ENCODE peak calls at places on chromosomes 3 and 15, in six cellular contexts. One of them, this sample, is unnamed.

GRCh38 chr3:16838561-16838960 is 46.2 kb upstream of the PLCL2 start:
- DNase-seq in NCI-H1436: no peak
- DNase-seq in fibroblast of mammary gland: no peak
- DNase-seq in left ventricle myocardium inferior: no peak
- DNase-seq in AG04450: no peak
- DNase-seq in SW480: no peak
- DNase-seq in this sample: no peak

GRCh38 chr3:128619146-128619890 is 31.3 kb downstream of the RPN1 start:
- DNase-seq in NCI-H1436: no peak
- DNase-seq in left ventricle myocardium inferior: no peak
- DNase-seq in AG04450: peak
- DNase-seq in SW480: no peak
- DNase-seq in fibroblast of mammary gland: peak
- DNase-seq in this sample: no peak

GRCh38 chr3:35028157-35028556 is 611.2 kb upstream of the ARPP21 start:
- DNase-seq in AG04450: no peak
- DNase-seq in NCI-H1436: no peak
- DNase-seq in fibroblast of mammary gland: no peak
- DNase-seq in left ventricle myocardium inferior: no peak
- DNase-seq in SW480: no peak
- DNase-seq in this sample: no peak

GRCh38 chr3:141100531-141101320 is 49.6 kb downstream of the SPSB4 start:
- DNase-seq in SW480: no peak
- DNase-seq in NCI-H1436: no peak
- DNase-seq in AG04450: no peak
- DNase-seq in fibroblast of mammary gland: no peak
- DNase-seq in left ventricle myocardium inferior: no peak
- DNase-seq in this sample: no peak

GRCh38 chr15:98894312-98894711 is 113.3 kb downstream of the PGPEP1L start:
- DNase-seq in NCI-H1436: no peak
- DNase-seq in fibroblast of mammary gland: peak
- DNase-seq in SW480: no peak
- DNase-seq in AG04450: no peak
- DNase-seq in left ventricle myocardium inferior: no peak
- DNase-seq in this sample: no peak

GRCh38 chr15:71471347-71471746 is 339.0 kb upstream of the NR2E3 start:
- DNase-seq in left ventricle myocardium inferior: no peak
- DNase-seq in AG04450: no peak
- DNase-seq in NCI-H1436: no peak
- DNase-seq in SW480: no peak
- DNase-seq in fibroblast of mammary gland: no peak
- DNase-seq in this sample: no peak

GRCh38 chr3:194130807-194131589 is 5.0 kb upstream of the HES1 start:
- DNase-seq in SW480: peak
- DNase-seq in AG04450: no peak
- DNase-seq in fibroblast of mammary gland: no peak
- DNase-seq in left ventricle myocardium inferior: no peak
- DNase-seq in NCI-H1436: peak
- DNase-seq in this sample: no peak

GRCh38 chr15:92898988-92899909 is 875 bp upstream of the CHD2 start:
- DNase-seq in AG04450: no peak
- DNase-seq in SW480: no peak
- DNase-seq in fibroblast of mammary gland: peak
- DNase-seq in NCI-H1436: peak
- DNase-seq in left ventricle myocardium inferior: no peak
- DNase-seq in this sample: no peak

GRCh38 chr3:119555929-119556328 is 3.5 kb downstream of the CD80 start:
- DNase-seq in NCI-H1436: no peak
- DNase-seq in AG04450: no peak
- DNase-seq in left ventricle myocardium inferior: no peak
- DNase-seq in SW480: no peak
- DNase-seq in fibroblast of mammary gland: no peak
- DNase-seq in this sample: no peak

GRCh38 chr3:13150624-13151023 is 77.4 kb upstream of the IQSEC1 start:
- DNase-seq in SW480: no peak
- DNase-seq in AG04450: no peak
- DNase-seq in left ventricle myocardium inferior: no peak
- DNase-seq in fibroblast of mammary gland: no peak
- DNase-seq in NCI-H1436: no peak
- DNase-seq in this sample: no peak

GRCh38 chr3:102090646-102091045 is 241.3 kb downstream of the NFKBIZ start:
- DNase-seq in AG04450: no peak
- DNase-seq in NCI-H1436: no peak
- DNase-seq in left ventricle myocardium inferior: no peak
- DNase-seq in fibroblast of mammary gland: peak
- DNase-seq in SW480: no peak
- DNase-seq in this sample: no peak

GRCh38 chr15:56056626-56057025 is 63.2 kb upstream of the NEDD4 start:
- DNase-seq in fibroblast of mammary gland: no peak
- DNase-seq in left ventricle myocardium inferior: no peak
- DNase-seq in SW480: no peak
- DNase-seq in AG04450: no peak
- DNase-seq in NCI-H1436: no peak
- DNase-seq in this sample: no peak

GRCh38 chr3:49013738-49014660 is 4.4 kb downstream of the DALRD3 start:
- DNase-seq in NCI-H1436: no peak
- DNase-seq in left ventricle myocardium inferior: no peak
- DNase-seq in SW480: peak
- DNase-seq in AG04450: no peak
- DNase-seq in fibroblast of mammary gland: peak
- DNase-seq in this sample: no peak

GRCh38 chr3:172280406-172281051 is 167.7 kb downstream of the GHSR start:
- DNase-seq in SW480: peak
- DNase-seq in left ventricle myocardium inferior: no peak
- DNase-seq in fibroblast of mammary gland: peak
- DNase-seq in AG04450: peak
- DNase-seq in NCI-H1436: no peak
- DNase-seq in this sample: peak

GRCh38 chr15:37695719-37696118 is 238.7 kb upstream of the TMCO5A start:
- DNase-seq in AG04450: no peak
- DNase-seq in NCI-H1436: no peak
- DNase-seq in left ventricle myocardium inferior: no peak
- DNase-seq in SW480: no peak
- DNase-seq in fibroblast of mammary gland: no peak
- DNase-seq in this sample: no peak

GRCh38 chr3:169812844-169813677 is at the start of the genes LRRC34 and LRRIQ4:
- DNase-seq in NCI-H1436: peak
- DNase-seq in AG04450: peak
- DNase-seq in left ventricle myocardium inferior: peak
- DNase-seq in fibroblast of mammary gland: peak
- DNase-seq in SW480: peak
- DNase-seq in this sample: peak

GRCh38 chr15:63502843-63503738 is 1.3 kb upstream of the USP3 start:
- DNase-seq in left ventricle myocardium inferior: peak
- DNase-seq in NCI-H1436: no peak
- DNase-seq in AG04450: peak
- DNase-seq in fibroblast of mammary gland: peak
- DNase-seq in SW480: peak
- DNase-seq in this sample: peak

GRCh38 chr3:53753518-53754183 is 92.6 kb downstream of the CHDH start:
- DNase-seq in left ventricle myocardium inferior: no peak
- DNase-seq in SW480: no peak
- DNase-seq in NCI-H1436: no peak
- DNase-seq in fibroblast of mammary gland: no peak
- DNase-seq in AG04450: no peak
- DNase-seq in this sample: no peak

GRCh38 chr3:76715426-76715825 is 324.5 kb upstream of the ROBO2 start:
- DNase-seq in NCI-H1436: no peak
- DNase-seq in SW480: no peak
- DNase-seq in fibroblast of mammary gland: no peak
- DNase-seq in AG04450: no peak
- DNase-seq in left ventricle myocardium inferior: no peak
- DNase-seq in this sample: no peak

GRCh38 chr3:138461696-138462295 is 27.4 kb downstream of the ESYT3 start:
- DNase-seq in NCI-H1436: no peak
- DNase-seq in fibroblast of mammary gland: no peak
- DNase-seq in left ventricle myocardium inferior: no peak
- DNase-seq in SW480: no peak
- DNase-seq in AG04450: no peak
- DNase-seq in this sample: no peak

GRCh38 chr15:96171271-96171739 is 159.2 kb upstream of the NR2F2 start:
- DNase-seq in SW480: no peak
- DNase-seq in NCI-H1436: no peak
- DNase-seq in left ventricle myocardium inferior: no peak
- DNase-seq in AG04450: no peak
- DNase-seq in fibroblast of mammary gland: no peak
- DNase-seq in this sample: no peak

GRCh38 chr15:67175643-67176071 is 78.8 kb downstream of the AAGAB start:
- DNase-seq in AG04450: no peak
- DNase-seq in fibroblast of mammary gland: peak
- DNase-seq in left ventricle myocardium inferior: no peak
- DNase-seq in SW480: no peak
- DNase-seq in NCI-H1436: no peak
- DNase-seq in this sample: no peak

GRCh38 chr3:32420138-32420981 is 28.7 kb downstream of the CMTM7 start:
- DNase-seq in fibroblast of mammary gland: no peak
- DNase-seq in SW480: peak
- DNase-seq in AG04450: no peak
- DNase-seq in left ventricle myocardium inferior: no peak
- DNase-seq in NCI-H1436: no peak
- DNase-seq in this sample: no peak

GRCh38 chr15:52448010-52448890 is 80.4 kb downstream of the MYO5A start:
- DNase-seq in fibroblast of mammary gland: no peak
- DNase-seq in left ventricle myocardium inferior: no peak
- DNase-seq in AG04450: no peak
- DNase-seq in NCI-H1436: no peak
- DNase-seq in SW480: no peak
- DNase-seq in this sample: no peak

GRCh38 chr3:27677554-27677953 is 44.6 kb downstream of the EOMES start:
- DNase-seq in SW480: no peak
- DNase-seq in AG04450: peak
- DNase-seq in NCI-H1436: no peak
- DNase-seq in fibroblast of mammary gland: peak
- DNase-seq in left ventricle myocardium inferior: no peak
- DNase-seq in this sample: peak

GRCh38 chr3:127768346-127769008 is 53.8 kb downstream of the MGLL start:
- DNase-seq in left ventricle myocardium inferior: no peak
- DNase-seq in AG04450: peak
- DNase-seq in SW480: peak
- DNase-seq in NCI-H1436: no peak
- DNase-seq in fibroblast of mammary gland: peak
- DNase-seq in this sample: peak

GRCh38 chr3:169659858-169660614 is 3.5 kb downstream of the MECOM start:
- DNase-seq in left ventricle myocardium inferior: no peak
- DNase-seq in NCI-H1436: no peak
- DNase-seq in fibroblast of mammary gland: no peak
- DNase-seq in AG04450: no peak
- DNase-seq in SW480: no peak
- DNase-seq in this sample: no peak

GRCh38 chr3:123375014-123375940 is 73.6 kb downstream of the ADCY5 start:
- DNase-seq in left ventricle myocardium inferior: no peak
- DNase-seq in fibroblast of mammary gland: no peak
- DNase-seq in AG04450: no peak
- DNase-seq in SW480: no peak
- DNase-seq in NCI-H1436: no peak
- DNase-seq in this sample: no peak

GRCh38 chr3:150623945-150624344 is 20.8 kb downstream of the SELENOT start:
- DNase-seq in fibroblast of mammary gland: peak
- DNase-seq in SW480: no peak
- DNase-seq in left ventricle myocardium inferior: no peak
- DNase-seq in AG04450: no peak
- DNase-seq in NCI-H1436: no peak
- DNase-seq in this sample: no peak

GRCh38 chr3:194714564-194714963 is 28.9 kb downstream of the FAM43A start:
- DNase-seq in NCI-H1436: no peak
- DNase-seq in AG04450: no peak
- DNase-seq in left ventricle myocardium inferior: no peak
- DNase-seq in fibroblast of mammary gland: no peak
- DNase-seq in SW480: no peak
- DNase-seq in this sample: no peak

GRCh38 chr3:64530434-64531049 is 157.3 kb downstream of the ADAMTS9 start:
- DNase-seq in NCI-H1436: peak
- DNase-seq in SW480: peak
- DNase-seq in AG04450: no peak
- DNase-seq in fibroblast of mammary gland: peak
- DNase-seq in left ventricle myocardium inferior: no peak
- DNase-seq in this sample: peak

GRCh38 chr3:150844484-150844883 is 60.8 kb downstream of the MINDY4B start:
- DNase-seq in left ventricle myocardium inferior: no peak
- DNase-seq in NCI-H1436: no peak
- DNase-seq in fibroblast of mammary gland: no peak
- DNase-seq in AG04450: no peak
- DNase-seq in SW480: no peak
- DNase-seq in this sample: no peak

GRCh38 chr3:26967531-26967930 is 345.0 kb downstream of the LRRC3B start:
- DNase-seq in fibroblast of mammary gland: no peak
- DNase-seq in SW480: no peak
- DNase-seq in NCI-H1436: no peak
- DNase-seq in AG04450: no peak
- DNase-seq in left ventricle myocardium inferior: no peak
- DNase-seq in this sample: no peak

GRCh38 chr15:48945386-48945785 is 18.3 kb downstream of the SHC4 start:
- DNase-seq in AG04450: no peak
- DNase-seq in NCI-H1436: no peak
- DNase-seq in left ventricle myocardium inferior: no peak
- DNase-seq in fibroblast of mammary gland: no peak
- DNase-seq in SW480: no peak
- DNase-seq in this sample: no peak

GRCh38 chr15:101049282-101049681 is 130.1 kb downstream of the LRRK1 start:
- DNase-seq in left ventricle myocardium inferior: no peak
- DNase-seq in AG04450: no peak
- DNase-seq in SW480: no peak
- DNase-seq in fibroblast of mammary gland: no peak
- DNase-seq in NCI-H1436: no peak
- DNase-seq in this sample: no peak

GRCh38 chr3:53132347-53132746 is 2.1 kb upstream of the RFT1 start:
- DNase-seq in NCI-H1436: no peak
- DNase-seq in AG04450: no peak
- DNase-seq in left ventricle myocardium inferior: no peak
- DNase-seq in fibroblast of mammary gland: no peak
- DNase-seq in SW480: no peak
- DNase-seq in this sample: no peak